ENCODE peak calls at places on chromosomes 4 and X, in ten cellular contexts. J is Peyer's patch, X is cardiac muscle cell, O is lower leg skin, V is AG04450, Y is transverse colon, Z is GM12865, G is stomach, E is AG10803, Q is brain microvascular endothelial cell. S is an unnamed sample.
A peak's percentile ranks its signal among the peaks of the same experiment; 100 is the strongest.

GRCh38 chr4:2788532-2789103 is 4.3 kb upstream of the SH3BP2 start:
- DNase-seq in J (no peak), X (peak; percentile 30), O (no peak), V (no peak), Y (no peak), Z (no peak), G (peak; percentile 63), E (peak; percentile 56), Q (no peak), S (no peak)

GRCh38 chrX:134543201-134543797 is 83.3 kb downstream of the HPRT1 start:
- DNase-seq in J (no peak), X (peak; percentile 37), O (no peak), V (no peak), Y (no peak), Z (no peak), G (no peak), E (peak; percentile 55), Q (no peak), S (no peak)

GRCh38 chr4:82833696-82834313 is 35.2 kb upstream of the SCD5 start:
- DNase-seq in J (no peak), X (peak; percentile 55), O (no peak), V (peak; percentile 74), Y (peak; percentile 27), Z (no peak), G (no peak), E (peak; percentile 76), Q (peak; percentile 85), S (peak; percentile 66)

GRCh38 chrX:40174594-40175415 is 77.0 kb upstream of the BCOR start:
- DNase-seq in J (peak; percentile 68), X (peak; percentile 75), O (no peak), V (no peak), Y (peak; percentile 57), Z (peak; percentile 76), G (peak; percentile 51), E (peak; percentile 51), Q (peak; percentile 48), S (peak; percentile 46)

GRCh38 chrX:39903937-39904336 is 193.8 kb downstream of the BCOR start:
- DNase-seq in J (no peak), X (peak; percentile 19), O (no peak), V (no peak), Y (no peak), Z (peak; percentile 8), G (no peak), E (peak; percentile 74), Q (no peak), S (peak; percentile 61)

GRCh38 chrX:68735266-68735665 is 87.8 kb downstream of the STARD8 start:
- DNase-seq in J (no peak), X (no peak), O (no peak), V (no peak), Y (no peak), Z (no peak), G (no peak), E (no peak), Q (no peak), S (no peak)

GRCh38 chr4:186840771-186841301 is 117.2 kb upstream of the FAT1 start:
- DNase-seq in J (no peak), X (no peak), O (no peak), V (no peak), Y (no peak), Z (no peak), G (no peak), E (no peak), Q (no peak), S (no peak)

GRCh38 chrX:45824471-45824870 is 623.8 kb upstream of the DIPK2B start:
- DNase-seq in J (no peak), X (peak; percentile 92), O (peak; percentile 32), V (peak; percentile 81), Y (no peak), Z (peak; percentile 9), G (no peak), E (peak; percentile 86), Q (peak; percentile 91), S (peak; percentile 91)

GRCh38 chr4:16261313-16261878 is 35.1 kb upstream of the TAPT1 start:
- DNase-seq in J (no peak), X (no peak), O (no peak), V (no peak), Y (no peak), Z (no peak), G (no peak), E (no peak), Q (no peak), S (no peak)

GRCh38 chr4:154364012-154364863 is 127.4 kb downstream of the DCHS2 start:
- DNase-seq in J (no peak), X (no peak), O (no peak), V (no peak), Y (no peak), Z (no peak), G (no peak), E (no peak), Q (no peak), S (no peak)

GRCh38 chrX:66007851-66008250 is 32.0 kb downstream of the VSIG4 start:
- DNase-seq in J (no peak), X (no peak), O (no peak), V (no peak), Y (no peak), Z (no peak), G (no peak), E (no peak), Q (no peak), S (no peak)

GRCh38 chrX:100819534-100819836 is 706 bp upstream of the CSTF2 start:
- DNase-seq in J (no peak), X (no peak), O (no peak), V (no peak), Y (no peak), Z (no peak), G (no peak), E (no peak), Q (no peak), S (no peak)

GRCh38 chr4:15955670-15956069 is 7.3 kb downstream of the FGFBP2 start:
- DNase-seq in J (no peak), X (peak; percentile 18), O (no peak), V (no peak), Y (no peak), Z (no peak), G (no peak), E (no peak), Q (peak; percentile 36), S (peak; percentile 7)

GRCh38 chr4:163148466-163149336 is 18.0 kb downstream of the NAF1 start:
- DNase-seq in J (no peak), X (no peak), O (no peak), V (no peak), Y (no peak), Z (no peak), G (no peak), E (no peak), Q (no peak), S (no peak)

GRCh38 chr4:185638548-185639301 is 103.4 kb upstream of the PDLIM3 start:
- DNase-seq in J (no peak), X (peak; percentile 21), O (no peak), V (no peak), Y (no peak), Z (no peak), G (no peak), E (peak; percentile 7), Q (no peak), S (no peak)

GRCh38 chr4:185564355-185564754 is 29.0 kb upstream of the PDLIM3 start:
- DNase-seq in J (no peak), X (no peak), O (no peak), V (no peak), Y (no peak), Z (no peak), G (no peak), E (no peak), Q (no peak), S (no peak)

GRCh38 chr4:165867961-165868360 is 5.1 kb upstream of the TLL1 start:
- DNase-seq in J (no peak), X (no peak), O (no peak), V (no peak), Y (no peak), Z (no peak), G (no peak), E (no peak), Q (no peak), S (no peak)

GRCh38 chr4:152935661-152936445 is at the start of gene FHDC1:
- DNase-seq in J (peak; percentile 94), X (no peak), O (no peak), V (no peak), Y (peak; percentile 89), Z (peak; percentile 18), G (peak; percentile 90), E (no peak), Q (no peak), S (no peak)
- TF ChIP-seq CTCF in J (peak; percentile 46), X (no peak), O (no peak), V (no peak), Y (no peak), Z (no peak), G (no peak), E (no peak), Q (no peak), S (no peak)

GRCh38 chr4:30718889-30719252 is 1.3 kb upstream of the PCDH7 start:
- DNase-seq in J (no peak), X (peak; percentile 15), O (no peak), V (no peak), Y (no peak), Z (no peak), G (no peak), E (no peak), Q (peak; percentile 27), S (peak; percentile 30)

GRCh38 chr4:30718021-30718888 is 1.9 kb upstream of the PCDH7 start:
- DNase-seq in J (peak; percentile 50), X (peak; percentile 24), O (no peak), V (no peak), Y (peak; percentile 19), Z (no peak), G (peak; percentile 31), E (no peak), Q (peak; percentile 18), S (no peak)

GRCh38 chr4:30720656-30721352 is 635 bp downstream of the PCDH7 start:
- DNase-seq in J (peak; percentile 49), X (peak; percentile 34), O (no peak), V (no peak), Y (peak; percentile 12), Z (no peak), G (no peak), E (peak; percentile 9), Q (peak; percentile 27), S (peak; percentile 48)

GRCh38 chr4:30720021-30720655 is at the start of gene PCDH7:
- DNase-seq in J (peak; percentile 53), X (peak; percentile 49), O (peak; percentile 33), V (no peak), Y (peak; percentile 14), Z (no peak), G (peak; percentile 37), E (no peak), Q (peak; percentile 28), S (peak; percentile 58)

GRCh38 chr4:30719363-30720020 is 677 bp upstream of the PCDH7 start:
- DNase-seq in J (peak; percentile 60), X (peak; percentile 65), O (peak; percentile 21), V (no peak), Y (peak; percentile 40), Z (no peak), G (peak; percentile 52), E (peak; percentile 13), Q (peak; percentile 35), S (peak; percentile 54)
- H3K4me3 ChIP-seq in J (peak overlapping the region; percentile 53), X (peak overlapping the region; percentile 92), O (peak overlapping the region; percentile 46), V (peak overlapping the region; percentile 87), Y (peak overlapping the region; percentile 61), Z (peak overlapping the region; percentile 22), G (peak overlapping the region; percentile 77), E (peak overlapping the region; percentile 50), Q (peak overlapping the region; percentile 73), S (peak overlapping the region; percentile 61)

GRCh38 chr4:54945838-54946237 is 179.6 kb downstream of the KDR start:
- DNase-seq in J (no peak), X (no peak), O (no peak), V (no peak), Y (no peak), Z (peak; percentile 21), G (no peak), E (no peak), Q (peak; percentile 43), S (no peak)
- TF ChIP-seq CTCF in J (no peak), X (peak; percentile 3), O (no peak), V (no peak), Y (no peak), Z (no peak), G (no peak), E (peak; percentile 11), Q (peak; percentile 29), S (no peak)

GRCh38 chrX:137430301-137430700 is 135.6 kb upstream of the ZIC3 start:
- DNase-seq in J (no peak), X (no peak), O (no peak), V (no peak), Y (no peak), Z (no peak), G (no peak), E (no peak), Q (no peak), S (no peak)
- H3K4me3 ChIP-seq in J (no peak overlapping the region), X (no peak overlapping the region), O (no peak overlapping the region), V (no peak overlapping the region), Y (no peak overlapping the region), Z (no peak overlapping the region), G (no peak overlapping the region), E (no peak overlapping the region), Q (no peak overlapping the region), S (no peak overlapping the region)